ENCODE peak calls at places on chromosome 2, in four cellular contexts. Y, D, S and Q are unnamed samples.

GRCh38 chr2:86053166-86053565 is 52.5 kb downstream of the POLR1A start:
- DNase-seq in D (no peak), Y (no peak), S (no peak), Q (no peak)

GRCh38 chr2:10326707-10327594 is 24.2 kb downstream of the HPCAL1 start:
- DNase-seq in S (no peak), Y (no peak), D (no peak), Q (no peak)

GRCh38 chr2:11790228-11790627 is 43.8 kb downstream of the LPIN1 start:
- DNase-seq in Y (no peak), S (no peak), D (no peak), Q (no peak)

GRCh38 chr2:232894746-232895145 is 24.7 kb downstream of the SNORC start:
- DNase-seq in D (no peak), Y (no peak), S (no peak), Q (no peak)

GRCh38 chr2:68926782-68927181 is 25.9 kb downstream of the GKN2 start:
- DNase-seq in Y (no peak), D (no peak), S (no peak), Q (peak; percentile 54)

GRCh38 chr2:161237397-161238263 is 70.6 kb upstream of the PSMD14 start:
- DNase-seq in D (peak; percentile 58), S (peak; percentile 82), Y (peak; percentile 73), Q (peak; percentile 90)

GRCh38 chr2:157185828-157186227 is 71.7 kb upstream of the GALNT5 start:
- DNase-seq in S (no peak), D (peak; percentile 29), Y (no peak), Q (no peak)

GRCh38 chr2:100887039-100887578 is 67.2 kb downstream of the NPAS2 start:
- DNase-seq in Y (peak; percentile 25), D (no peak), S (no peak), Q (no peak)

GRCh38 chr2:27583390-27583915 is 611 bp downstream of the ZNF512 start:
- DNase-seq in Y (peak; percentile 3), S (no peak), D (peak; percentile 40), Q (no peak)

GRCh38 chr2:69645926-69646325 is 2.4 kb upstream of the AAK1 start:
- DNase-seq in Y (no peak), S (no peak), D (no peak), Q (no peak)

GRCh38 chr2:175576875-175577274 is 395.4 kb upstream of the ATP5MC3 start:
- DNase-seq in Y (no peak), D (no peak), S (peak; percentile 13), Q (no peak)

GRCh38 chr2:240055177-240055917 is 2.0 kb upstream of the OR6B3 start:
- DNase-seq in Y (no peak), D (no peak), S (no peak), Q (no peak)

GRCh38 chr2:120231974-120232635 is 8.9 kb upstream of the TMEM185B start:
- DNase-seq in S (no peak), D (peak; percentile 21), Y (no peak), Q (peak; percentile 84)

GRCh38 chr2:238046871-238047270 is 13.9 kb upstream of the SCLY start:
- DNase-seq in S (no peak), Y (no peak), D (no peak), Q (no peak)

GRCh38 chr2:121562269-121563176 is 31.8 kb downstream of the RNU4ATAC start:
- DNase-seq in Y (no peak), D (no peak), S (no peak), Q (no peak)

GRCh38 chr2:239239607-239240479 is 161.0 kb downstream of the HDAC4 start:
- DNase-seq in S (peak; percentile 44), Y (no peak), D (no peak), Q (no peak)

GRCh38 chr2:47727956-47728355 is 55.0 kb upstream of the MSH6 start:
- DNase-seq in Y (no peak), S (no peak), D (no peak), Q (no peak)

GRCh38 chr2:97011977-97012569 is 25.7 kb upstream of the FAM178B start:
- DNase-seq in S (peak; percentile 56), Y (peak; percentile 69), D (peak; percentile 71), Q (peak; percentile 4)

GRCh38 chr2:127506502-127506901 is 19.8 kb downstream of the IWS1 start:
- DNase-seq in S (no peak), D (no peak), Y (no peak), Q (no peak)

GRCh38 chr2:144629937-144630336 is 110.0 kb upstream of the ZEB2 start:
- DNase-seq in S (no peak), D (no peak), Y (no peak), Q (no peak)

GRCh38 chr2:182224669-182225068 is 202.2 kb downstream of the PDE1A start:
- DNase-seq in D (no peak), Y (no peak), S (no peak), Q (no peak)

DNA sequence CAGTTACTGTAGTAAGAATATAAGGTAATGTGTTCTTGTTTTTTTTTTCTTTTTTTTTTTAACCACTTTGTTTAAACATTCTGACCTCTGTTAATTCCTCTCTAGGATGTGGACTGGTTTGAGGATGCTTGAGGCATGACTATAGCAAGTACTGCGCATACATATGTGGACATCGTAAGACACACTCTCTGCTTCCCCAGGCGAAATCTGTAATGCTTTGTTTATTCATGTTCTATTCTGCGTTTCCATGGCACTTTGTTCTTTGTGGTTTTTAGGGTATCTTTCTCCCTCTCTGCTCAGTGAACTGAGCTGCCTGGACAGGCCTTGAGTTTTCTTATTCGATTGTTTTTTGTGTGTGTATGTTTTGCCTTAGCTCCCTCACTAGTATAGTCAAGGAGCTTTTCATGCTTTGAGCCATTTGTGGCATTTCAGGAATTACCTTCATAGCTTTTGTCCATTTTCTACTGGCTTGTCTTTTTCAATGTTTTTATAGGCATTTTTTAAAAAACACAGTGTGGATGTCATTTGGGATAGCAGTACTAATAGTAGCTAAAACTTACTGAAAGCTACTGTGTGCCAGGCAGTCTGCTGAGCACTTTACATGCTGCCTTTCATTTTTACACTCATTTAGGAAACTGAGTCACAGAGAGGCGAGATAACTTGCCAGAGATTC is 1.9 kb upstream of the SH3BP4 start:
- DNase-seq in D (peak; percentile 100), Y (no peak), S (no peak), Q (peak; percentile 98)
- H2AFZ ChIP-seq in D (no peak overlapping the region), Y (no peak overlapping the region), S (no peak overlapping the region), Q (no peak overlapping the region)

GRCh38 chr2:143581989-143582719 is 452.9 kb downstream of the ARHGAP15 start:
- DNase-seq in Y (no peak), D (no peak), S (peak; percentile 35), Q (no peak)
- H2AFZ ChIP-seq in Y (no peak overlapping the region), D (no peak overlapping the region), S (no peak overlapping the region), Q (no peak overlapping the region)

GRCh38 chr2:74032909-74033261 is 48.2 kb downstream of the TET3 start:
- DNase-seq in S (no peak), D (no peak), Y (no peak), Q (no peak)
- H2AFZ ChIP-seq in S (no peak overlapping the region), D (no peak overlapping the region), Y (no peak overlapping the region), Q (no peak overlapping the region)

DNA sequence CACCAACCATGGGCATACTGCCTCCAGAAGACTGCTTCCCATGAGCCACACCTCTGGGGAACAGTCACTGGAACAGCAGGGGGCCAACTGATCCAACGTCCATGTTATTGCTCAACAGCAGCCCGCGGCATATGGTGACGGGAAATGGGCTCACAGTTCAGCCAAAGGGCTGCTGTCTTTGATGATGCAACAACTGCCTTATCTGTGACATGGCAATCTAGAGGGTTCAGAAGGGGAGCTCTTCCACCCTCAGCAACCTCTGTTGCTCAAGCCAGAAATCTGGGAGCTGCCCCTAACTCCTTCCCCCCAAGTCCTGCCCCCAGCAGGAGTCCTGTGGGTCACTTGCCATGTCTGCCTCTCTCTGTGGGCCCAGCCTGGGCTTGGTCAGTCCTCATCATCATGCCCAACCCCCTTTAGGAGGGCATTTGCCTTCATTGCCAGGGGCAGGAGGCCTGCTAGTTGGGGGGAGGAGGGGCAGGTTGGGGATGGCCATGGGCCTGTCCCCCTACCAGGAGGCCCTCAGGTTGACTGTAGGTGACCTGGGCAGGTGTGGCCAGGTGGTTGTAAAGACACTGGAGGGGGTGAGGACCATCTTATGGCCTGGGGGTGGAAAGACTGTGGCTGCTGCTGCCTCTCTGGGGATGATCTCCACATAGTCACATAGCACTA is 212.9 kb downstream of the CYP26B1 start:
- DNase-seq in S (no peak), Y (no peak), D (no peak), Q (peak; percentile 80)
- H2AFZ ChIP-seq in S (no peak overlapping the region), Y (no peak overlapping the region), D (no peak overlapping the region), Q (no peak overlapping the region)